ENCODE peak calls at places on chromosomes 16 and 17, in four cellular contexts. B, G, V and J are unnamed samples.

GRCh38 chr17:74262601-74263000 is 11.4 kb upstream of the DNAI2 start:
- DNase-seq in B (no peak), G (no peak), V (no peak), J (no peak)

GRCh38 chr16:391885-392335 is 5.1 kb upstream of the NME4 start:
- DNase-seq in B (peak; percentile 60), G (no peak), V (peak; percentile 73), J (peak; percentile 88)

GRCh38 chr17:65055708-65056638 is 567 bp downstream of the GNA13 start:
- DNase-seq in B (peak; percentile 38), G (no peak), V (peak; percentile 48), J (peak; percentile 48)

GRCh38 chr16:60110531-60110930 is 1376.4 kb upstream of the GOT2 start:
- DNase-seq in B (no peak), G (no peak), V (no peak), J (no peak)

GRCh38 chr16:75080205-75081029 is 36.2 kb downstream of the LDHD start:
- DNase-seq in B (no peak), G (no peak), V (no peak), J (no peak)

GRCh38 chr16:66091462-66091861 is 275.0 kb upstream of the CDH5 start:
- DNase-seq in B (no peak), G (no peak), V (no peak), J (no peak)

GRCh38 chr16:50202926-50203624 is 50.0 kb downstream of the TENT4B start:
- DNase-seq in B (peak; percentile 92), G (no peak), V (no peak), J (no peak)

GRCh38 chr17:37050905-37051304 is 102.2 kb downstream of the AATF start:
- DNase-seq in B (no peak), G (no peak), V (no peak), J (no peak)

GRCh38 chr16:35598696-35599332 is 2139.4 kb downstream of the TP53TG3F start:
- DNase-seq in B (no peak), G (no peak), V (no peak), J (no peak)

GRCh38 chr17:40447148-40447644 is 3.9 kb downstream of the IGFBP4 start:
- DNase-seq in B (no peak), G (no peak), V (no peak), J (no peak)

GRCh38 chr16:1048442-1049112 is 24.0 kb upstream of the SSTR5 start:
- DNase-seq in B (peak; percentile 14), G (no peak), V (peak; percentile 72), J (peak; percentile 86)

GRCh38 chr16:8047711-8048110 is 542.6 kb downstream of the TMEM114 start:
- DNase-seq in B (no peak), G (no peak), V (no peak), J (no peak)

GRCh38 chr17:4897198-4897657 is 2.1 kb upstream of the C17orf107 start:
- DNase-seq in B (no peak), G (no peak), V (no peak), J (no peak)
- TF ChIP-seq ETV6 in B (no peak), G (no peak), V (no peak), J (no peak)

DNA sequence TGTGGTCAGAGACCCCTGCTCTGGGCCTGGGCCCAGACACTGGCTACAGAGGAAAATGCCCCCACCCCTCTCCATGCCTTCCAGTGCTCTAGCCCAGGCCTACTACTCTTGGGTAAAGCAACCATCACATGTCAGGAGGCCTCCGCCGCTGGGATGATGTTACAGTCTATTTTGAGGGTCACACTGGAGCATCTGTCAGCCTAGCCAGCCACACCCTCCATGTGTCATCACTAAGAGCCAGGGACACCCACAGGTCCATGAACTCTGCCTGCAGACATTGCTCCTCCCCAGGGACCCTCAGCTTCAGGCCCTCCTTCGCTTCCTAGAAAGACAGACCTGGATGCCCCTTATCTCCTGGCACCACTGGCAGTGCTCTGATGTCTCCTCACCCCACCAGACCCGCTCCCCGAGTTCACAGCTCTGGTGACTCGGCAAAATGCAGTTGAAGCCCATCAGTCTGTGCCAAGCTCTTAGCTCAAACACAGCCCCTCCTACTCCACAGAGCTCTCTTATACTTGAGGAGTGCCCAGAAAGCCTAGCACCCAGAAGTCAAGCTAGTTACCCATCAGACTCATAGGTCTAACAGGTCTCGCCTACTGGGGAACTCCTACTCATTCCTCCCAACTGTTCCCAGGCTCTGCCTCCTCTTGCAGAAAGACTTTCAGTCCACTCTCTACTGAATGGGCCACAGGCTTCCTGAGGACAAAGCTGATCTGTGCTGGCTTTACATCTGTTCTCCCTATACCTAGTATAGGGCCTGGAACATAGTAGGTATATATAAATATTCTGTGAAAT is 5.9 kb downstream of the RANBP10 start:
- DNase-seq in B (no peak), G (no peak), V (peak; percentile 44), J (no peak)
- TF ChIP-seq SP1 in B (no peak), G (no peak), V (no peak), J (no peak)

GRCh38 chr17:6328279-6328678 is 106.6 kb downstream of the AIPL1 start:
- DNase-seq in B (no peak), G (no peak), V (peak; percentile 9), J (no peak)

GRCh38 chr17:6323626-6324356 is 111.1 kb downstream of the AIPL1 start:
- DNase-seq in B (no peak), G (no peak), V (peak; percentile 13), J (peak; percentile 19)

GRCh38 chr17:6325741-6326140 is 109.2 kb downstream of the AIPL1 start:
- DNase-seq in B (no peak), G (no peak), V (no peak), J (no peak)

GRCh38 chr17:6326483-6326882 is 108.4 kb downstream of the AIPL1 start:
- DNase-seq in B (no peak), G (no peak), V (no peak), J (no peak)

DNA sequence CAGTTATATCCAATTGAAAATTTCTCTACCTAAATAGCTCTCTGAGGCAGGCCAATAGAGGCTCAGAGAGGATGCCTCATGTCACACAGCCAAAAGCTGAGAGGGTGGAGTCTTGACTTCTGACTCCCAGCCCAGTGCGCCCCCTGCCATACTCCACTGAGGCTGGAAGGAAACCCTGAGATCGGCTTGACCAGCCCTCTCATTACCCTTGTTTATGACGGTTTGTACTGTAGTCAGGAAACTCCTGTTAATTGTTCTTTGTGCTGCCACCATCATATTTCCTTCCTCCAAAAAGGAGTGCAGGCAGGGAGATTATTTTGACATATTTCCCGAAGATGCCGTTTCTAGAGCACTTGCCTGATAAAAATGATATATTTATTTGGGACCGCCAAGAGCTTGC is 107.9 kb downstream of the AIPL1 start:
- DNase-seq in B (no peak), G (no peak), V (peak; percentile 11), J (peak; percentile 37)
- TF ChIP-seq ETV6 in B (no peak), G (no peak), V (no peak), J (no peak)

GRCh38 chr17:81043319-81043724 is 8.4 kb downstream of the BAIAP2 start:
- DNase-seq in B (no peak), G (no peak), V (no peak), J (no peak)

GRCh38 chr17:81044764-81045589 is 10.0 kb downstream of the BAIAP2 start:
- DNase-seq in B (peak; percentile 62), G (no peak), V (no peak), J (no peak)

GRCh38 chr17:81044428-81044763 is 9.4 kb downstream of the BAIAP2 start:
- DNase-seq in B (no peak), G (no peak), V (no peak), J (no peak)

GRCh38 chr17:81042606-81043005 is 7.7 kb downstream of the BAIAP2 start:
- DNase-seq in B (no peak), G (no peak), V (no peak), J (no peak)

GRCh38 chr17:81043725-81044427 is 8.9 kb downstream of the BAIAP2 start:
- DNase-seq in B (peak; percentile 94), G (no peak), V (no peak), J (peak; percentile 42)
- TF ChIP-seq SP1 in B (peak; percentile 58), G (no peak), V (no peak), J (no peak)

GRCh38 chr16:13313351-13313750 is 412.0 kb downstream of the SHISA9 start:
- DNase-seq in B (no peak), G (no peak), V (no peak), J (no peak)

GRCh38 chr16:13312063-13312462 is 410.7 kb downstream of the SHISA9 start:
- DNase-seq in B (no peak), G (no peak), V (no peak), J (no peak)

DNA sequence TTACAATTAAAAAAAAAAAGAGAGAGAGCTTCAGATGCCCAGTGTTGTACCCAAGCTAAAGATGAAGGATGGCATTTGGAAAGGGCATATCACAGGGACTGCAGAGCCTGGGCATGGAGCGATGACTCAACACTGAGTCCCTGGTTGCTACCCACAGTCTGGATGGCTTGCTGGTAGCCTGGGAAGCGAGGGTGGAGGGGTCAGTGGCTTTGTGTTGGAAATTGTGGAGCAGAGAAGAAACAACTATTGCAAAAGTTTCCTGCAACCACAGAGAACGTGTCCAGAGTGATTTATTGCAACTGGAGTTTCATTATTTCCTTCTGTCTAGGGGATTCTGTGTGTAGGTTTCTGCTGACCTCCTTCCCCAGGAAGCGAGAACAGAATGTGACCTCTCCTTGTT is 414.6 kb downstream of the SHISA9 start:
- DNase-seq in B (no peak), G (no peak), V (no peak), J (no peak)
- TF ChIP-seq ETV6 in B (no peak), G (no peak), V (no peak), J (no peak)

GRCh38 chr16:80467961-80468360 is 72.8 kb upstream of the DYNLRB2 start:
- DNase-seq in B (peak; percentile 12), G (no peak), V (no peak), J (no peak)

GRCh38 chr16:80462902-80463301 is 77.9 kb upstream of the DYNLRB2 start:
- DNase-seq in B (peak; percentile 29), G (no peak), V (no peak), J (no peak)

GRCh38 chr16:80463303-80463702 is 77.5 kb upstream of the DYNLRB2 start:
- DNase-seq in B (no peak), G (no peak), V (no peak), J (no peak)

GRCh38 chr16:80463776-80464175 is 77.0 kb upstream of the DYNLRB2 start:
- DNase-seq in B (no peak), G (no peak), V (no peak), J (no peak)

GRCh38 chr16:80466024-80466986 is 74.5 kb upstream of the DYNLRB2 start:
- DNase-seq in B (peak; percentile 54), G (peak; percentile 34), V (peak; percentile 84), J (peak; percentile 88)
- TF ChIP-seq SP1 in B (peak; percentile 16), G (no peak), V (no peak), J (no peak)